ENCODE peak calls at places on chromosomes 5 and 9, in five cellular contexts. C is CD8-positive, alpha-beta memory T cell; O is left lung; S is lower lobe of right lung; M is hepatocyte. R is an unnamed sample. For H3K36me3, the result is how much of the 10 kb centered on the place peaks cover.

GRCh38 chr5:172740483-172741205 is 30.4 kb downstream of the DUSP1 start:
- DNase-seq in S (peak), C (no peak), O (no peak), M (peak), R (no peak)

GRCh38 chr5:130112246-130112645 is 208.0 kb downstream of the CHSY3 start:
- DNase-seq in O (no peak), S (no peak), C (no peak), M (no peak), R (no peak)

GRCh38 chr5:72441094-72441723 is 66.0 kb downstream of the ZNF366 start:
- DNase-seq in S (no peak), M (no peak), C (no peak), O (no peak), R (no peak)

GRCh38 chr5:80184235-80185023 is 71.4 kb downstream of the SERINC5 start:
- DNase-seq in C (no peak), S (peak), O (no peak), M (peak), R (no peak)

GRCh38 chr9:131747352-131747751 is 7.5 kb upstream of the RAPGEF1 start:
- DNase-seq in M (peak), O (no peak), S (no peak), C (no peak), R (no peak)

GRCh38 chr5:23482642-23483041 is 24.8 kb upstream of the PRDM9 start:
- DNase-seq in O (no peak), S (no peak), C (no peak), M (no peak), R (no peak)

GRCh38 chr9:70043689-70044449 is at the start of gene MAMDC2:
- DNase-seq in M (peak), O (peak), S (peak), C (no peak), R (no peak)

GRCh38 chr5:11322133-11322532 is 561.1 kb upstream of the DAP start:
- DNase-seq in S (no peak), C (no peak), M (no peak), O (no peak), R (no peak)

GRCh38 chr5:126481243-126481642 is 58.0 kb downstream of the GRAMD2B start:
- DNase-seq in O (no peak), M (no peak), C (no peak), S (no peak), R (no peak)

GRCh38 chr9:111943200-111943599 is 46.6 kb downstream of the UGCG start:
- DNase-seq in S (no peak), M (no peak), O (no peak), C (no peak), R (no peak)

GRCh38 chr5:83523926-83524325 is 52.4 kb downstream of the VCAN start:
- DNase-seq in M (no peak), S (no peak), C (no peak), O (no peak), R (no peak)

GRCh38 chr5:83524991-83525390 is 53.4 kb downstream of the VCAN start:
- DNase-seq in S (no peak), C (no peak), M (no peak), O (no peak), R (no peak)

GRCh38 chr5:83518676-83519075 is 47.1 kb downstream of the VCAN start:
- DNase-seq in S (no peak), M (no peak), C (no peak), O (no peak), R (no peak)

GRCh38 chr5:83524345-83524744 is 52.8 kb downstream of the VCAN start:
- DNase-seq in C (no peak), O (no peak), S (no peak), M (no peak), R (no peak)

DNA sequence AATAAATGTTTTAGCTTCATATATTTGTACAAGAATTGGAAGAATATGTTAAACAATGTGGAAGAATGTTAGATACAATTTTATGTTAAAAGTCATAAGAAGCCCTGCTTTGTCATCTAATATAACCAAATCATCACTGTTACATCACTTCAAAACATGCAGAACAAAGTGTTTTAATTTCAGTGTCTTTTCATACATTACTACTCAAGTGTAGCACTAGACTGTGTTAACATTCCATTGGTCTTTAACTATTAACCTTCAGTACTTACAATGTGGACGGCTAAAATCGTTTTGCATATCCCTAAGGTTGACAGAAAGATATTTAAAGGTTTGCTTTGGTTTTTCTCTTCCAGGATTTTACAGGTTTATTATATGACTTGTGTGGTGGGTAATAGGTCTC is 50.9 kb downstream of the VCAN start:
- DNase-seq in S (no peak), C (no peak), M (no peak), O (no peak), R (no peak)
- H3K36me3 ChIP-seq in S (under half), C (under half), M (under half), O (under half), R (under half)

GRCh38 chr5:39118638-39119037 is 44.4 kb upstream of the RICTOR start:
- DNase-seq in S (no peak), O (no peak), M (no peak), C (no peak), R (no peak)

GRCh38 chr5:39120052-39120420 is 45.8 kb upstream of the RICTOR start:
- DNase-seq in M (no peak), C (no peak), O (no peak), S (no peak), R (no peak)

GRCh38 chr5:39121922-39122321 is 47.7 kb upstream of the RICTOR start:
- DNase-seq in S (no peak), O (no peak), M (no peak), C (no peak), R (no peak)

GRCh38 chr5:39119404-39120051 is 45.3 kb upstream of the RICTOR start:
- DNase-seq in M (no peak), O (no peak), S (no peak), C (no peak), R (no peak)

DNA sequence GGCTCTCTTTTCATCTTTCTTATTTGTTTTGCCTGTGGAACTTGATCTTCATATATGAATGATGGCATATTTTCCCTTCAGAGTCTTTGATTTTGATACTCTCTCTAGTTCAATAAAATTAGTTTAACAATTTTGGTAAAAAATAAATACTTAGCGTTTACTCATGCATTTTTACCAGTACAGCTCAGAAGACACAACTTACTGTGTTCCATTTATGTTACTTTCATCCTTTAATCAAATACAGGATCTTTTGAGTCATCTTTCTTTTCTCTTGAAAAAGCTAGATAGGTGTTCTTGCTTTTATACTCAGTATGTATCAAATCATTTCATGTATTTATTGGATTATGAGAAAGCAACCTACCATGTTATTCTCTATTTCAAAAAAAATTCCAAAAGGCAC is 47.1 kb upstream of the RICTOR start:
- DNase-seq in M (no peak), S (no peak), O (no peak), C (no peak), R (no peak)
- H3K36me3 ChIP-seq in M (under half), S (under half), O (half or more), C (half or more), R (half or more)

GRCh38 chr5:131735393-131735792 is 61.4 kb downstream of the FNIP1 start:
- DNase-seq in S (no peak), O (no peak), M (no peak), C (no peak), R (no peak)
- H3K36me3 ChIP-seq in S (under half), O (under half), M (under half), C (under half), R (under half)

DNA sequence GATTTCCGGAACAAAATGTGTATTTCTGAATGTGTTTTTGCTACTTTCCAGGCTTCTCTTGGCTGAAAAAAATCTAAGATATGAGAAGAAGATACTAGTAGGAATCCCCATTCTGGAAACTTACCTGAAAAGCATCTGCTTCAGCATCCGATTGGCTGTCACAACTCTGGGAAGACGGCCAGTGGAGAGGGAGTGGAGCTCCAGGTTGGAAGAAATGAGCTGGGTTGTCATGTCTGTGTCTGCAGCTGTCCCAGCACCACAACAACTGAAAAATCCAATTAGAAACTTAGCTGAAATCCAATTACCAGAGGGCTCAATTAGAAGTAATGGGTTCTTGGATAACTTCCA is 3.0 kb downstream of the PSMB7 start:
- DNase-seq in M (no peak), C (no peak), S (no peak), O (no peak), R (no peak)
- H3K36me3 ChIP-seq in M (under half), C (under half), S (half or more), O (half or more), R (under half)

R was measured in effector memory CD4-positive, alpha-beta T cell.